ENCODE peak calls at places on chromosome 21, in nine cellular contexts. One of them, this sample, is unnamed.

GRCh38 chr21:16422702-16423101 is 692.9 kb downstream of the USP25 start:
- DNase-seq in AG04450: no peak
- DNase-seq in uterus: no peak
- DNase-seq in OCI-LY7: no peak
- DNase-seq in CD8-positive, alpha-beta memory T cell: no peak
- DNase-seq in left ventricle myocardium inferior: no peak
- DNase-seq in ovary: no peak
- DNase-seq in Caco-2: no peak
- DNase-seq in aorta: no peak
- DNase-seq in this sample: no peak

GRCh38 chr21:26788783-26789182 is 56.4 kb downstream of the ADAMTS1 start:
- DNase-seq in AG04450: no peak
- DNase-seq in uterus: peak; percentile 52
- DNase-seq in OCI-LY7: no peak
- DNase-seq in CD8-positive, alpha-beta memory T cell: no peak
- DNase-seq in left ventricle myocardium inferior: peak; percentile 51
- DNase-seq in ovary: peak; percentile 57
- DNase-seq in Caco-2: no peak
- DNase-seq in aorta: no peak
- DNase-seq in this sample: no peak

GRCh38 chr21:46005481-46005881 is 23.9 kb downstream of the COL6A1 start:
- DNase-seq in AG04450: no peak
- DNase-seq in uterus: peak; percentile 18
- DNase-seq in OCI-LY7: no peak
- DNase-seq in CD8-positive, alpha-beta memory T cell: no peak
- DNase-seq in left ventricle myocardium inferior: peak; percentile 15
- DNase-seq in ovary: peak; percentile 27
- DNase-seq in Caco-2: no peak
- DNase-seq in aorta: no peak
- DNase-seq in this sample: peak; percentile 8

GRCh38 chr21:42530167-42530518 is 16.5 kb downstream of the SLC37A1 start:
- DNase-seq in AG04450: no peak
- DNase-seq in uterus: no peak
- DNase-seq in OCI-LY7: peak; percentile 13
- DNase-seq in CD8-positive, alpha-beta memory T cell: no peak
- DNase-seq in left ventricle myocardium inferior: no peak
- DNase-seq in ovary: no peak
- DNase-seq in Caco-2: no peak
- DNase-seq in aorta: no peak
- DNase-seq in this sample: no peak

GRCh38 chr21:31282095-31282709 is 61.9 kb downstream of the TIAM1 start:
- DNase-seq in AG04450: peak; percentile 78
- DNase-seq in uterus: no peak
- DNase-seq in OCI-LY7: no peak
- DNase-seq in CD8-positive, alpha-beta memory T cell: no peak
- DNase-seq in left ventricle myocardium inferior: peak; percentile 17
- DNase-seq in ovary: no peak
- DNase-seq in Caco-2: no peak
- DNase-seq in aorta: no peak
- DNase-seq in this sample: no peak

GRCh38 chr21:16797530-16797929 is 715.3 kb upstream of the CXADR start:
- DNase-seq in AG04450: no peak
- DNase-seq in uterus: no peak
- DNase-seq in OCI-LY7: no peak
- DNase-seq in CD8-positive, alpha-beta memory T cell: no peak
- DNase-seq in left ventricle myocardium inferior: no peak
- DNase-seq in ovary: no peak
- DNase-seq in Caco-2: no peak
- DNase-seq in aorta: no peak
- DNase-seq in this sample: no peak

GRCh38 chr21:46556802-46557201 is 48.1 kb downstream of the S100B start:
- DNase-seq in AG04450: no peak
- DNase-seq in uterus: no peak
- DNase-seq in OCI-LY7: no peak
- DNase-seq in CD8-positive, alpha-beta memory T cell: no peak
- DNase-seq in left ventricle myocardium inferior: no peak
- DNase-seq in ovary: no peak
- DNase-seq in Caco-2: no peak
- DNase-seq in aorta: no peak
- DNase-seq in this sample: no peak

GRCh38 chr21:18354947-18355346 is 48.6 kb downstream of the TMPRSS15 start:
- DNase-seq in AG04450: no peak
- DNase-seq in uterus: no peak
- DNase-seq in OCI-LY7: no peak
- DNase-seq in CD8-positive, alpha-beta memory T cell: no peak
- DNase-seq in left ventricle myocardium inferior: no peak
- DNase-seq in ovary: no peak
- DNase-seq in Caco-2: no peak
- DNase-seq in aorta: no peak
- DNase-seq in this sample: no peak

GRCh38 chr21:15061284-15061683 is 3.5 kb downstream of the NRIP1 start:
- DNase-seq in AG04450: no peak
- DNase-seq in uterus: no peak
- DNase-seq in OCI-LY7: no peak
- DNase-seq in CD8-positive, alpha-beta memory T cell: no peak
- DNase-seq in left ventricle myocardium inferior: no peak
- DNase-seq in ovary: no peak
- DNase-seq in Caco-2: no peak
- DNase-seq in aorta: no peak
- DNase-seq in this sample: no peak

GRCh38 chr21:28644762-28645161 is 347.9 kb downstream of the LTN1 start:
- DNase-seq in AG04450: no peak
- DNase-seq in uterus: no peak
- DNase-seq in OCI-LY7: no peak
- DNase-seq in CD8-positive, alpha-beta memory T cell: no peak
- DNase-seq in left ventricle myocardium inferior: no peak
- DNase-seq in ovary: no peak
- DNase-seq in Caco-2: no peak
- DNase-seq in aorta: no peak
- DNase-seq in this sample: no peak

GRCh38 chr21:45761703-45762102 is 118.2 kb downstream of the PCBP3 start:
- DNase-seq in AG04450: no peak
- DNase-seq in uterus: no peak
- DNase-seq in OCI-LY7: no peak
- DNase-seq in CD8-positive, alpha-beta memory T cell: no peak
- DNase-seq in left ventricle myocardium inferior: no peak
- DNase-seq in ovary: no peak
- DNase-seq in Caco-2: no peak
- DNase-seq in aorta: no peak
- DNase-seq in this sample: no peak

GRCh38 chr21:42365770-42366169 is 565 bp downstream of the TFF1 start:
- DNase-seq in AG04450: no peak
- DNase-seq in uterus: no peak
- DNase-seq in OCI-LY7: no peak
- DNase-seq in CD8-positive, alpha-beta memory T cell: no peak
- DNase-seq in left ventricle myocardium inferior: no peak
- DNase-seq in ovary: no peak
- DNase-seq in Caco-2: no peak
- DNase-seq in aorta: no peak
- DNase-seq in this sample: no peak

GRCh38 chr21:41564871-41565281 is 56.9 kb upstream of the TMPRSS2 start:
- DNase-seq in AG04450: no peak
- DNase-seq in uterus: no peak
- DNase-seq in OCI-LY7: no peak
- DNase-seq in CD8-positive, alpha-beta memory T cell: no peak
- DNase-seq in left ventricle myocardium inferior: no peak
- DNase-seq in ovary: no peak
- DNase-seq in Caco-2: no peak
- DNase-seq in aorta: no peak
- DNase-seq in this sample: no peak

GRCh38 chr21:42398414-42399030 is 2.7 kb upstream of the TMPRSS3 start:
- DNase-seq in AG04450: no peak
- DNase-seq in uterus: no peak
- DNase-seq in OCI-LY7: no peak
- DNase-seq in CD8-positive, alpha-beta memory T cell: no peak
- DNase-seq in left ventricle myocardium inferior: no peak
- DNase-seq in ovary: no peak
- DNase-seq in Caco-2: no peak
- DNase-seq in aorta: peak; percentile 16
- DNase-seq in this sample: no peak

GRCh38 chr21:23792300-23792699 is 1815.0 kb downstream of the MRPL39 start:
- DNase-seq in AG04450: no peak
- DNase-seq in uterus: no peak
- DNase-seq in OCI-LY7: no peak
- DNase-seq in CD8-positive, alpha-beta memory T cell: no peak
- DNase-seq in left ventricle myocardium inferior: no peak
- DNase-seq in ovary: no peak
- DNase-seq in Caco-2: no peak
- DNase-seq in aorta: no peak
- DNase-seq in this sample: no peak

GRCh38 chr21:36788116-36788515 is 89.2 kb downstream of the SIM2 start:
- DNase-seq in AG04450: no peak
- DNase-seq in uterus: no peak
- DNase-seq in OCI-LY7: no peak
- DNase-seq in CD8-positive, alpha-beta memory T cell: no peak
- DNase-seq in left ventricle myocardium inferior: no peak
- DNase-seq in ovary: no peak
- DNase-seq in Caco-2: no peak
- DNase-seq in aorta: no peak
- DNase-seq in this sample: no peak

GRCh38 chr21:45739218-45740087 is 95.9 kb downstream of the PCBP3 start:
- DNase-seq in AG04450: no peak
- DNase-seq in uterus: no peak
- DNase-seq in OCI-LY7: no peak
- DNase-seq in CD8-positive, alpha-beta memory T cell: no peak
- DNase-seq in left ventricle myocardium inferior: no peak
- DNase-seq in ovary: no peak
- DNase-seq in Caco-2: no peak
- DNase-seq in aorta: no peak
- DNase-seq in this sample: no peak

GRCh38 chr21:36397606-36398005 is 12.4 kb downstream of the CHAF1B start:
- DNase-seq in AG04450: no peak
- DNase-seq in uterus: no peak
- DNase-seq in OCI-LY7: no peak
- DNase-seq in CD8-positive, alpha-beta memory T cell: no peak
- DNase-seq in left ventricle myocardium inferior: no peak
- DNase-seq in ovary: no peak
- DNase-seq in Caco-2: no peak
- DNase-seq in aorta: no peak
- DNase-seq in this sample: no peak

GRCh38 chr21:21807598-21807903 is 809.3 kb downstream of the NCAM2 start:
- DNase-seq in AG04450: no peak
- DNase-seq in uterus: no peak
- DNase-seq in OCI-LY7: no peak
- DNase-seq in CD8-positive, alpha-beta memory T cell: no peak
- DNase-seq in left ventricle myocardium inferior: no peak
- DNase-seq in ovary: no peak
- DNase-seq in Caco-2: no peak
- DNase-seq in aorta: no peak
- DNase-seq in this sample: no peak

GRCh38 chr21:16086121-16086520 is 356.3 kb downstream of the USP25 start:
- DNase-seq in AG04450: no peak
- DNase-seq in uterus: no peak
- DNase-seq in OCI-LY7: no peak
- DNase-seq in CD8-positive, alpha-beta memory T cell: no peak
- DNase-seq in left ventricle myocardium inferior: no peak
- DNase-seq in ovary: no peak
- DNase-seq in Caco-2: no peak
- DNase-seq in aorta: no peak
- DNase-seq in this sample: no peak

GRCh38 chr21:29258626-29259335 is 39.9 kb upstream of the BACH1 start:
- DNase-seq in AG04450: peak; percentile 47
- DNase-seq in uterus: no peak
- DNase-seq in OCI-LY7: no peak
- DNase-seq in CD8-positive, alpha-beta memory T cell: no peak
- DNase-seq in left ventricle myocardium inferior: no peak
- DNase-seq in ovary: no peak
- DNase-seq in Caco-2: peak; percentile 40
- DNase-seq in aorta: no peak
- DNase-seq in this sample: no peak

GRCh38 chr21:31656199-31657095 is 3.0 kb upstream of the SOD1 start:
- DNase-seq in AG04450: no peak
- DNase-seq in uterus: no peak
- DNase-seq in OCI-LY7: no peak
- DNase-seq in CD8-positive, alpha-beta memory T cell: no peak
- DNase-seq in left ventricle myocardium inferior: no peak
- DNase-seq in ovary: no peak
- DNase-seq in Caco-2: no peak
- DNase-seq in aorta: no peak
- DNase-seq in this sample: no peak

GRCh38 chr21:24870633-24871032 is 736.6 kb downstream of the MRPL39 start:
- DNase-seq in AG04450: no peak
- DNase-seq in uterus: no peak
- DNase-seq in OCI-LY7: no peak
- DNase-seq in CD8-positive, alpha-beta memory T cell: no peak
- DNase-seq in left ventricle myocardium inferior: no peak
- DNase-seq in ovary: no peak
- DNase-seq in Caco-2: no peak
- DNase-seq in aorta: no peak
- DNase-seq in this sample: no peak
- H3K9me3 ChIP-seq in AG04450: no peaks in the 10 kb centered on the region
- H3K9me3 ChIP-seq in uterus: no peaks in the 10 kb centered on the region
- H3K9me3 ChIP-seq in OCI-LY7: peaks cover under 1% of the 10 kb centered on the region
- H3K9me3 ChIP-seq in CD8-positive, alpha-beta memory T cell: no peaks in the 10 kb centered on the region
- H3K9me3 ChIP-seq in left ventricle myocardium inferior: peaks cover 21% of the 10 kb centered on the region
- H3K9me3 ChIP-seq in ovary: no peaks in the 10 kb centered on the region
- H3K9me3 ChIP-seq in Caco-2: no peaks in the 10 kb centered on the region
- H3K9me3 ChIP-seq in aorta: no peaks in the 10 kb centered on the region
- H3K9me3 ChIP-seq in this sample: no peaks in the 10 kb centered on the region

GRCh38 chr21:38219049-38219628 is 37.7 kb upstream of the KCNJ15 start:
- DNase-seq in AG04450: peak; percentile 58
- DNase-seq in uterus: peak; percentile 62
- DNase-seq in OCI-LY7: peak; percentile 53
- DNase-seq in CD8-positive, alpha-beta memory T cell: peak; percentile 20
- DNase-seq in left ventricle myocardium inferior: peak; percentile 46
- DNase-seq in ovary: peak; percentile 49
- DNase-seq in Caco-2: peak; percentile 43
- DNase-seq in aorta: peak; percentile 83
- DNase-seq in this sample: peak; percentile 42
- H3K9me3 ChIP-seq in AG04450: peaks cover 14% of the 10 kb centered on the region
- H3K9me3 ChIP-seq in uterus: no peaks in the 10 kb centered on the region
- H3K9me3 ChIP-seq in OCI-LY7: peaks cover 5% of the 10 kb centered on the region
- H3K9me3 ChIP-seq in CD8-positive, alpha-beta memory T cell: peaks cover 16% of the 10 kb centered on the region
- H3K9me3 ChIP-seq in left ventricle myocardium inferior: peaks cover 20% of the 10 kb centered on the region
- H3K9me3 ChIP-seq in ovary: peaks cover 5% of the 10 kb centered on the region
- H3K9me3 ChIP-seq in Caco-2: peaks cover 16% of the 10 kb centered on the region
- H3K9me3 ChIP-seq in aorta: peaks cover 7% of the 10 kb centered on the region
- H3K9me3 ChIP-seq in this sample: no peaks in the 10 kb centered on the region

GRCh38 chr21:44378646-44379581 is 25.5 kb downstream of the TRPM2 start:
- DNase-seq in AG04450: no peak
- DNase-seq in uterus: no peak
- DNase-seq in OCI-LY7: no peak
- DNase-seq in CD8-positive, alpha-beta memory T cell: no peak
- DNase-seq in left ventricle myocardium inferior: no peak
- DNase-seq in ovary: no peak
- DNase-seq in Caco-2: peak; percentile 21
- DNase-seq in aorta: peak; percentile 62
- DNase-seq in this sample: no peak
- H3K9me3 ChIP-seq in AG04450: peaks cover 53% of the 10 kb centered on the region
- H3K9me3 ChIP-seq in uterus: no peaks in the 10 kb centered on the region
- H3K9me3 ChIP-seq in OCI-LY7: peaks cover 3% of the 10 kb centered on the region
- H3K9me3 ChIP-seq in CD8-positive, alpha-beta memory T cell: no peaks in the 10 kb centered on the region
- H3K9me3 ChIP-seq in left ventricle myocardium inferior: peaks cover 10% of the 10 kb centered on the region
- H3K9me3 ChIP-seq in ovary: no peaks in the 10 kb centered on the region
- H3K9me3 ChIP-seq in Caco-2: peaks cover 4% of the 10 kb centered on the region
- H3K9me3 ChIP-seq in aorta: peaks cover 3% of the 10 kb centered on the region
- H3K9me3 ChIP-seq in this sample: no peaks in the 10 kb centered on the region

DNA sequence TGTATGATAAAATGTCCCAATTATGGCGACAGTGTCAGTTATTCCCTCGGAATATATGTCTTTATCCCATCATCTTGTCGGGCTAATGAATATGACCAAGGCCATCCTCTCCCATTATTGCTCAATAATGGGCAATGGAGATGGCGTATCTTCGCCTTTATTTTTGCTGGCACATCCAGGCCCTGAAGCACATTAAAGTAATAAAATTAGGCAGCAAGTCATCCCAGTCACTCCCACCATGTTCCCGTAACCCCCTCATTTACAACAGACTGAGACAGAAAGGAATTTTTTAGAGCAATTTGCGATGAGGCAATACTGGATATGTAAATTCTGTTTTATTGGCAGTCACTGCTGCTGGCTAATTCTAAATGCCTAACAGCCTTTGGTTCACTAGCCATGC is 35.3 kb downstream of the CLIC6 start:
- DNase-seq in AG04450: no peak
- DNase-seq in uterus: peak; percentile 22
- DNase-seq in OCI-LY7: no peak
- DNase-seq in CD8-positive, alpha-beta memory T cell: no peak
- DNase-seq in left ventricle myocardium inferior: no peak
- DNase-seq in ovary: no peak
- DNase-seq in Caco-2: no peak
- DNase-seq in aorta: no peak
- DNase-seq in this sample: no peak
- H3K9me3 ChIP-seq in AG04450: no peaks in the 10 kb centered on the region
- H3K9me3 ChIP-seq in uterus: no peaks in the 10 kb centered on the region
- H3K9me3 ChIP-seq in OCI-LY7: no peaks in the 10 kb centered on the region
- H3K9me3 ChIP-seq in CD8-positive, alpha-beta memory T cell: no peaks in the 10 kb centered on the region
- H3K9me3 ChIP-seq in left ventricle myocardium inferior: no peaks in the 10 kb centered on the region
- H3K9me3 ChIP-seq in ovary: no peaks in the 10 kb centered on the region
- H3K9me3 ChIP-seq in Caco-2: no peaks in the 10 kb centered on the region
- H3K9me3 ChIP-seq in aorta: no peaks in the 10 kb centered on the region
- H3K9me3 ChIP-seq in this sample: no peaks in the 10 kb centered on the region